ENCODE peak calls at places on chromosomes 7 and 10, in ten cellular contexts. B is NCI-H748 treated with DMSO at 0.1 percent for 48 hours; M is kidney tubule cell; E is stimulated activated CD8-positive, alpha-beta memory T cell treated with anti-CD3 and anti-CD28 coated beads, Interleukin-4, amount 100 ng/mL, for 1 hour; Q is heart right ventricle; T is NCI-H774; S is fibroblast of the aortic adventitia; G is transverse colon; D is psoas muscle; U is M059J. F is an unnamed sample.
A peak's percentile ranks its signal among the peaks of the same experiment; 100 is the strongest.

GRCh38 chr7:78015574-78016260 is 217.1 kb downstream of the PHTF2 start:
- DNase-seq in U (no peak), M (no peak), T (no peak), S (peak; percentile 27), D (no peak), B (no peak), G (no peak), Q (no peak), E (no peak), F (no peak)

GRCh38 chr10:598415-599170 is 90.9 kb downstream of the DIP2C start:
- DNase-seq in U (peak; percentile 89), M (peak; percentile 97), T (no peak), D (no peak), S (peak; percentile 91), G (no peak), Q (no peak), B (no peak), E (no peak), F (no peak)

GRCh38 chr10:113108180-113108835 is 158.3 kb downstream of the TCF7L2 start:
- DNase-seq in B (peak; percentile 50), G (no peak), S (no peak), Q (no peak), M (no peak), T (no peak), U (no peak), E (no peak), D (no peak), F (no peak)

GRCh38 chr10:109037978-109038377 is 885.3 kb downstream of the XPNPEP1 start:
- DNase-seq in Q (no peak), U (no peak), T (no peak), M (no peak), G (no peak), E (no peak), S (no peak), B (no peak), D (no peak), F (no peak)

GRCh38 chr10:70234668-70235447 is 1.6 kb upstream of the PPA1 start:
- DNase-seq in M (no peak), G (no peak), Q (no peak), S (peak; percentile 91), B (no peak), D (peak; percentile 33), E (no peak), T (no peak), U (no peak), F (no peak)

GRCh38 chr10:110914411-110914810 is 4.6 kb downstream of the BBIP1 start:
- DNase-seq in Q (no peak), D (no peak), G (no peak), M (peak; percentile 5), T (no peak), E (no peak), U (no peak), S (no peak), B (no peak), F (no peak)

GRCh38 chr7:29975564-29975963 is 14.0 kb downstream of the SCRN1 start:
- DNase-seq in E (no peak), G (no peak), Q (no peak), D (no peak), T (no peak), B (no peak), S (no peak), M (no peak), U (no peak), F (no peak)

GRCh38 chr10:69483988-69484387 is 32.7 kb downstream of the TSPAN15 start:
- DNase-seq in T (no peak), B (no peak), S (no peak), E (no peak), D (no peak), M (peak; percentile 34), G (no peak), Q (no peak), U (peak; percentile 97), F (no peak)

GRCh38 chr10:14707441-14707840 is 67.3 kb downstream of the FAM107B start:
- DNase-seq in Q (no peak), M (no peak), U (no peak), G (no peak), B (no peak), D (no peak), E (no peak), T (no peak), S (peak; percentile 12), F (no peak)